ENCODE peak calls at places on chromosomes 3 and 15, in ten cellular contexts. K, R, N, B, Q, V, L, X, U and Y are unnamed samples.

GRCh38 chr3:50279255-50280016 is 549 bp downstream of the LSMEM2 start:
- DNase-seq in B (no peak), K (no peak), N (no peak), X (no peak), V (no peak), U (no peak), Q (no peak), L (no peak), R (no peak), Y (no peak)

GRCh38 chr15:74176262-74177208 is 3.0 kb downstream of the ISLR start:
- DNase-seq in K (no peak), N (no peak), B (no peak), R (no peak), U (peak), X (peak), Q (no peak), L (no peak), V (no peak), Y (no peak)

GRCh38 chr3:41598329-41598728 is 363.6 kb downstream of the ULK4 start:
- DNase-seq in B (no peak), L (no peak), U (no peak), R (no peak), Q (no peak), K (no peak), X (peak), V (no peak), N (no peak), Y (no peak)

GRCh38 chr3:66228707-66229106 is 7.9 kb downstream of the SLC25A26 start:
- DNase-seq in U (no peak), R (no peak), Q (no peak), K (no peak), N (no peak), X (no peak), L (no peak), B (no peak), V (no peak), Y (no peak)

GRCh38 chr15:61196711-61197110 is 32.4 kb downstream of the RORA start:
- DNase-seq in N (no peak), U (no peak), K (no peak), X (no peak), L (no peak), R (no peak), B (no peak), Q (no peak), V (no peak), Y (no peak)

GRCh38 chr15:57422113-57422754 is 45.9 kb downstream of the CGNL1 start:
- DNase-seq in X (no peak), R (no peak), V (peak), Q (no peak), U (no peak), N (no peak), K (no peak), B (no peak), L (no peak), Y (no peak)

GRCh38 chr15:44489464-44489863 is 47.5 kb upstream of the EIF3J start:
- DNase-seq in R (no peak), X (no peak), L (no peak), U (no peak), K (no peak), N (no peak), B (no peak), Q (no peak), V (peak), Y (peak)

GRCh38 chr15:37289109-37289765 is 188.9 kb upstream of the MEIS2 start:
- DNase-seq in B (peak), U (peak), V (no peak), R (no peak), K (peak), Q (peak), N (no peak), X (no peak), L (peak), Y (no peak)

GRCh38 chr15:55802600-55803376 is 59.8 kb upstream of the PRTG start:
- DNase-seq in X (no peak), V (no peak), U (no peak), N (no peak), L (no peak), Q (no peak), B (peak), R (no peak), K (no peak), Y (no peak)

GRCh38 chr3:143478124-143478693 is 358.6 kb downstream of the CHST2 start:
- DNase-seq in K (no peak), R (no peak), N (no peak), V (no peak), B (no peak), L (no peak), X (no peak), Q (no peak), U (no peak), Y (no peak)

GRCh38 chr3:49173116-49173791 is 1.9 kb downstream of the KLHDC8B start:
- DNase-seq in K (no peak), X (peak), U (peak), L (peak), V (no peak), N (no peak), B (peak), Q (peak), R (no peak), Y (no peak)

GRCh38 chr15:57566840-57567239 is 24.9 kb upstream of the MYZAP start:
- DNase-seq in L (no peak), X (no peak), R (no peak), U (no peak), Q (no peak), V (no peak), N (no peak), K (no peak), B (no peak), Y (no peak)

GRCh38 chr3:52506266-52506966 is 11.3 kb downstream of the STAB1 start:
- DNase-seq in K (no peak), V (no peak), U (no peak), B (no peak), N (no peak), Q (no peak), X (no peak), L (no peak), R (no peak), Y (no peak)

GRCh38 chr15:90683876-90684275 is 33.3 kb upstream of the BLM start:
- DNase-seq in N (no peak), K (no peak), X (no peak), R (no peak), Q (no peak), L (no peak), B (no peak), U (no peak), V (no peak), Y (no peak)

GRCh38 chr3:168952551-168952950 is 711.0 kb downstream of the MECOM start:
- DNase-seq in B (no peak), V (peak), R (no peak), Q (peak), L (no peak), X (no peak), U (no peak), K (peak), N (no peak), Y (no peak)

GRCh38 chr15:60541784-60542617 is 63.1 kb upstream of the ICE2 start:
- DNase-seq in U (no peak), R (no peak), B (no peak), V (no peak), X (no peak), L (no peak), K (no peak), N (no peak), Q (no peak), Y (no peak)

GRCh38 chr3:27483117-27484001 is 825 bp downstream of the SLC4A7 start:
- DNase-seq in U (peak), N (peak), X (peak), L (peak), V (peak), Q (peak), B (no peak), K (peak), R (peak), Y (no peak)

GRCh38 chr3:71197841-71198565 is 385.5 kb downstream of the FOXP1 start:
- DNase-seq in Q (no peak), U (no peak), V (no peak), B (no peak), N (no peak), X (no peak), R (no peak), K (no peak), L (no peak), Y (no peak)

GRCh38 chr3:59895972-59896371 is 846.1 kb upstream of the CFAP20DC start:
- DNase-seq in N (no peak), X (no peak), R (no peak), B (no peak), Q (peak), K (no peak), L (no peak), U (no peak), V (no peak), Y (no peak)

GRCh38 chr3:39531681-39532080 is 64.2 kb downstream of the MOBP start:
- DNase-seq in R (no peak), Q (no peak), B (no peak), N (no peak), X (no peak), U (no peak), K (no peak), V (peak), L (peak), Y (no peak)

GRCh38 chr3:191141728-191142127 is 57.3 kb upstream of the OSTN start:
- DNase-seq in N (no peak), X (no peak), R (no peak), U (no peak), L (no peak), K (no peak), B (no peak), V (peak), Q (no peak), Y (peak)